ENCODE peak calls at places on chromosome 3, in six cellular contexts. A, T, D, R, G and K are unnamed samples.

GRCh38 chr3:58222161-58222724 is 11.5 kb upstream of the DNASE1L3 start:
- DNase-seq in D (no peak), T (no peak), G (no peak), A (no peak), R (no peak), K (no peak)

GRCh38 chr3:71210257-71211002 is 373.1 kb downstream of the FOXP1 start:
- DNase-seq in R (no peak), A (peak; percentile 59), D (peak; percentile 47), G (no peak), T (no peak), K (no peak)

GRCh38 chr3:43919067-43919466 is 228.3 kb downstream of the ABHD5 start:
- DNase-seq in R (no peak), D (peak; percentile 35), T (no peak), G (no peak), A (peak; percentile 26), K (no peak)

GRCh38 chr3:58411851-58412830 is 21.5 kb downstream of the PDHB start:
- DNase-seq in G (no peak), D (no peak), A (no peak), T (no peak), R (no peak), K (no peak)

GRCh38 chr3:165635791-165636681 is 201.2 kb downstream of the BCHE start:
- DNase-seq in G (no peak), R (no peak), T (no peak), D (peak; percentile 16), A (no peak), K (no peak)

GRCh38 chr3:99330281-99330680 is 308.1 kb upstream of the COL8A1 start:
- DNase-seq in R (no peak), T (no peak), D (peak; percentile 88), G (no peak), A (no peak), K (no peak)

GRCh38 chr3:184814214-184814613 is 2.2 kb downstream of the VPS8 start:
- DNase-seq in T (no peak), D (peak; percentile 8), R (no peak), A (peak; percentile 14), G (peak; percentile 32), K (no peak)

GRCh38 chr3:173138031-173138430 is 3.0 kb downstream of the SPATA16 start:
- DNase-seq in A (no peak), G (no peak), R (no peak), T (no peak), D (peak; percentile 74), K (no peak)

GRCh38 chr3:11423868-11424267 is 151.7 kb downstream of the ATG7 start:
- DNase-seq in T (no peak), G (no peak), A (no peak), D (no peak), R (no peak), K (no peak)

GRCh38 chr3:138227650-138228049 is 40.5 kb downstream of the ARMC8 start:
- DNase-seq in D (peak; percentile 69), G (no peak), A (peak; percentile 19), T (no peak), R (no peak), K (no peak)

GRCh38 chr3:139292192-139292591 is 51.6 kb upstream of the MRPS22 start:
- DNase-seq in A (no peak), G (no peak), T (no peak), R (no peak), D (no peak), K (no peak)

GRCh38 chr3:64888165-64888564 is 200.4 kb upstream of the ADAMTS9 start:
- DNase-seq in D (no peak), A (no peak), T (no peak), R (no peak), G (no peak), K (no peak)

GRCh38 chr3:122563717-122564025 is 429 bp downstream of the PARP9 start:
- DNase-seq in R (no peak), G (peak; percentile 33), D (no peak), T (no peak), A (no peak), K (no peak)

GRCh38 chr3:51224843-51225242 is 160.2 kb upstream of the MANF start:
- DNase-seq in D (no peak), T (no peak), R (no peak), A (no peak), G (no peak), K (no peak)

GRCh38 chr3:14331273-14331672 is 71.1 kb upstream of the SLC6A6 start:
- DNase-seq in A (no peak), D (no peak), R (no peak), T (no peak), G (no peak), K (no peak)